ENCODE peak calls at places on chromosomes 4 and X, in seven cellular contexts. E is H9, J is IMR-90, N is neuronal stem cell, G is mesenchymal stem cell, X is H1, I is trophoblast cell. H is an unnamed sample.

GRCh38 chr4:41787931-41788330 is 39.4 kb upstream of the PHOX2B start:
- DNase-seq in E (no peak), J (no peak), N (no peak), G (no peak), X (no peak), I (no peak), H (no peak)

GRCh38 chr4:48162162-48162561 is 28.1 kb upstream of the TXK start:
- DNase-seq in E (no peak), J (peak), N (no peak), G (no peak), X (no peak), I (no peak), H (no peak)

GRCh38 chr4:13892739-13893105 is 265.2 kb upstream of the BOD1L1 start:
- DNase-seq in E (no peak), J (peak), N (no peak), G (peak), X (no peak), I (no peak), H (peak)

GRCh38 chr4:7698586-7698985 is 241.1 kb downstream of the AFAP1 start:
- DNase-seq in E (peak), J (peak), N (no peak), G (peak), X (no peak), I (no peak), H (peak)

GRCh38 chr4:2411786-2412510 is 6.5 kb downstream of the ZFYVE28 start:
- DNase-seq in E (no peak), J (no peak), N (no peak), G (no peak), X (no peak), I (no peak), H (no peak)

GRCh38 chrX:15233416-15234015 is 36.4 kb downstream of the ASB9 start:
- DNase-seq in E (no peak), J (no peak), N (no peak), G (peak), X (no peak), I (no peak), H (no peak)

GRCh38 chr4:87087015-87087920 is 133.2 kb downstream of the KLHL8 start:
- DNase-seq in E (no peak), J (peak), N (no peak), G (peak), X (no peak), I (peak), H (no peak)

GRCh38 chrX:56726609-56727008 is 2.4 kb upstream of the NBDY start:
- DNase-seq in E (no peak), J (peak), N (no peak), G (peak), X (no peak), I (no peak), H (peak)

GRCh38 chr4:6573986-6574746 is 823 bp upstream of the MAN2B2 start:
- DNase-seq in E (no peak), J (no peak), N (no peak), G (no peak), X (no peak), I (no peak), H (peak)

GRCh38 chr4:145230726-145231125 is 50.3 kb upstream of the OTUD4 start:
- DNase-seq in E (no peak), J (peak), N (no peak), G (no peak), X (no peak), I (peak), H (no peak)

GRCh38 chr4:40617903-40618302 is 11.8 kb downstream of the RBM47 start:
- DNase-seq in E (no peak), J (no peak), N (no peak), G (no peak), X (no peak), I (no peak), H (no peak)

GRCh38 chr4:1209821-1210220 is 37.4 kb upstream of the SPON2 start:
- DNase-seq in E (no peak), J (peak), N (peak), G (peak), X (no peak), I (peak), H (no peak)

GRCh38 chrX:74080165-74080564 is 223.8 kb upstream of the ZCCHC13 start:
- DNase-seq in E (no peak), J (peak), N (no peak), G (no peak), X (no peak), I (no peak), H (no peak)

GRCh38 chr4:165621983-165622382 is 243.2 kb downstream of the CPE start:
- DNase-seq in E (no peak), J (no peak), N (no peak), G (no peak), X (no peak), I (no peak), H (peak)

GRCh38 chr4:26178874-26179273 is 141.9 kb upstream of the RBPJ start:
- DNase-seq in E (no peak), J (no peak), N (no peak), G (no peak), X (no peak), I (no peak), H (no peak)

GRCh38 chr4:98260047-98260578 is 1.1 kb upstream of the RAP1GDS1 start:
- DNase-seq in E (peak), J (peak), N (no peak), G (no peak), X (no peak), I (no peak), H (peak)

GRCh38 chrX:119573840-119574393 is 446 bp upstream of the UBE2A start:
- DNase-seq in E (peak), J (peak), N (no peak), G (peak), X (no peak), I (no peak), H (peak)

GRCh38 chr4:20662851-20663250 is 37.4 kb upstream of the PACRGL start:
- DNase-seq in E (no peak), J (peak), N (no peak), G (no peak), X (no peak), I (no peak), H (no peak)

GRCh38 chr4:180333156-180333555 is 1910.0 kb upstream of the TENM3 start:
- DNase-seq in E (no peak), J (peak), N (no peak), G (no peak), X (no peak), I (no peak), H (no peak)

GRCh38 chrX:44432641-44433040 is 89.2 kb upstream of the EFHC2 start:
- DNase-seq in E (no peak), J (peak), N (peak), G (peak), X (no peak), I (no peak), H (peak)

GRCh38 chr4:3871181-3871852 is 105.1 kb downstream of the ADRA2C start:
- DNase-seq in E (peak), J (no peak), N (peak), G (no peak), X (peak), I (no peak), H (peak)

GRCh38 chr4:56803473-56803872 is 18.0 kb downstream of the SPINK2 start:
- DNase-seq in E (no peak), J (no peak), N (no peak), G (peak), X (no peak), I (no peak), H (no peak)

GRCh38 chr4:1463088-1463926 is 57.1 kb upstream of the NKX1-1 start:
- DNase-seq in E (no peak), J (peak), N (no peak), G (peak), X (no peak), I (no peak), H (no peak)

GRCh38 chrX:75522565-75523411 is at the start of gene ZDHHC15:
- DNase-seq in E (peak), J (no peak), N (peak), G (no peak), X (peak), I (no peak), H (peak)

GRCh38 chr4:1232661-1233621 is 16.0 kb downstream of the CTBP1 start:
- DNase-seq in E (no peak), J (peak), N (peak), G (peak), X (no peak), I (peak), H (peak)

GRCh38 chr4:165478260-165478659 is 99.5 kb downstream of the CPE start:
- DNase-seq in E (no peak), J (no peak), N (no peak), G (no peak), X (no peak), I (no peak), H (no peak)

GRCh38 chrX:49242545-49243066 is 7.3 kb downstream of the CCDC22 start:
- DNase-seq in E (no peak), J (no peak), N (no peak), G (no peak), X (no peak), I (no peak), H (no peak)

GRCh38 chr4:56861365-56861764 is 39.9 kb upstream of the SPINK2 start:
- DNase-seq in E (peak), J (peak), N (no peak), G (peak), X (no peak), I (no peak), H (peak)

GRCh38 chrX:65516756-65517155 is 17.8 kb downstream of the LAS1L start:
- DNase-seq in E (no peak), J (no peak), N (no peak), G (no peak), X (no peak), I (no peak), H (no peak)

GRCh38 chr4:16067515-16067914 is 16.3 kb downstream of the PROM1 start:
- DNase-seq in E (no peak), J (no peak), N (no peak), G (no peak), X (no peak), I (no peak), H (no peak)

GRCh38 chr4:40325406-40326019 is 9.6 kb upstream of the CHRNA9 start:
- DNase-seq in E (no peak), J (peak), N (peak), G (peak), X (no peak), I (peak), H (peak)

GRCh38 chr4:105166066-105166465 is 19.4 kb downstream of the TET2 start:
- DNase-seq in E (no peak), J (no peak), N (no peak), G (no peak), X (no peak), I (no peak), H (no peak)

DNA sequence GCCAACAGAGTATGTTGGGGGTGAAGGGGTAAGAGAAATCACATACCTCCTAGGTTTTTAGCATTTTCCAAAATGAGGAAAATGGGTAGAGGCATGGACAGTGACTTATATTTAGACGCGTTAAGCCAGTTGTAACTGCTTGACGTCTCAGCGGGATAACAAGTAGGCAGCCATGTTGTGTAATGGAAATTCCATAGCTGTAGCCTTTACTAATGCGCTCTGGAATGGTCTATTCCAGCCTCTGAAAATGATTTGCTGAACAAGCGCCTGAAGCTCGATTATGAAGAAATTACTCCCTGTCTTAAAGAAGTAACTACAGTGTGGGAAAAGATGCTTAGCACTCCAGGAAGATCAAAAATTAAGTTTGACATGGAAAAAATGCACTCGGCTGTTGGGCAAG is 135.5 kb downstream of the PTTG2 start:
- DNase-seq in E (no peak), J (no peak), N (no peak), G (no peak), X (no peak), I (peak), H (no peak)
- H3K4ac ChIP-seq in E (no peak), J (no peak), N (no peak), G (no peak), X (no peak), I (no peak), H (no peak)

GRCh38 chrX:20511792-20512191 is 245.1 kb upstream of the RPS6KA3 start:
- DNase-seq in E (no peak), J (no peak), N (no peak), G (no peak), X (no peak), I (no peak), H (no peak)

GRCh38 chrX:20513185-20513584 is 246.5 kb upstream of the RPS6KA3 start:
- DNase-seq in E (no peak), J (no peak), N (no peak), G (peak), X (no peak), I (no peak), H (no peak)

GRCh38 chrX:20517565-20517964 is 250.9 kb upstream of the RPS6KA3 start:
- DNase-seq in E (no peak), J (peak), N (no peak), G (no peak), X (no peak), I (no peak), H (no peak)

GRCh38 chrX:20515841-20516461 is 249.2 kb upstream of the RPS6KA3 start:
- DNase-seq in E (no peak), J (peak), N (no peak), G (peak), X (no peak), I (no peak), H (peak)

DNA sequence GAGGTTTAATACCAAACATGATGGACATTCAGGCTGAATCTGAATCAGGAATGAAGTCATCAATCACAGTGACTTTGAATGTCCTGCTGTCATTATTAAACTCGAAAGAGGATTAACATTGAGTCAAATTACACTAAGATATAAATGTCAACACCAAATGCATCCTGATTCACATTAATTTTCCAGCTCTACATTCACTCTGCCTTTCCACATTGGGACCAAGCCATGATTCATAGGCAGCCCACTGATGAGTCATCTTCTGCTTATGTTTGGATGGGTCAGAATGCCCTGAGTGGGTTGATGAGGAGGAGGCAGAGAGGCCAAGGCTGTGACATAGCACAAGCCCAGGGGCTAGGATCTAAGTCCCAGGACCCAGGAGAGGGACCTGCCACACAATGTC is 247.6 kb upstream of the RPS6KA3 start:
- DNase-seq in E (no peak), J (peak), N (no peak), G (peak), X (no peak), I (peak), H (no peak)
- H3K4ac ChIP-seq in E (no peak), J (peak), N (no peak), G (peak), X (no peak), I (no peak), H (no peak)

GRCh38 chrX:106903856-106904528 is 851 bp upstream of the RIPPLY1 start:
- DNase-seq in E (no peak), J (no peak), N (no peak), G (no peak), X (no peak), I (no peak), H (no peak)

GRCh38 chrX:106903291-106903820 is at the start of gene RIPPLY1:
- DNase-seq in E (no peak), J (no peak), N (no peak), G (no peak), X (no peak), I (no peak), H (peak)

GRCh38 chrX:106902684-106903083 is 457 bp downstream of the RIPPLY1 start:
- DNase-seq in E (no peak), J (no peak), N (no peak), G (no peak), X (no peak), I (no peak), H (no peak)

GRCh38 chrX:106905064-106905708 is 2.0 kb upstream of the RIPPLY1 start:
- DNase-seq in E (no peak), J (no peak), N (no peak), G (no peak), X (no peak), I (no peak), H (no peak)

DNA sequence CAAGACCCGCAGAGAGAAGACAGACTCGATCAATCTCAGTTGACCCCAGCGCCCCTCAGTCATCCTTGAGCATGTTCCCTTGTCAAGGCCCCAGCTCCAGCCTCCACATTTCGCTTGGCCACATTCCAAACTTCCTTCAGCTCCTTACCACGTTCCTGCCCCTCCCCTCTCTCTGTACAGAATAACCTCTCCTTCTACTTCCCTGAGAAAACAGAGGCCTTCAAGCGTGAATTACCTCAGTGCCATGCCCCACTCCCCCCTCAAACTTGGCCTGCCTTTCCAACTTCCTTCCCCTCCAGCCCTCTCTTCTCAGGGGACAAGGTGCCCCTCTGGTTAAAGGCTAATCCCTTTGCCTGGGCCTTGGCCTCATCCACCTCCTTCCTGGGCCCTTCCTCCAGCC is 3.2 kb upstream of the RIPPLY1 start:
- DNase-seq in E (no peak), J (no peak), N (no peak), G (no peak), X (no peak), I (no peak), H (no peak)
- H3K4ac ChIP-seq in E (no peak), J (no peak), N (no peak), G (no peak), X (no peak), I (no peak), H (no peak)

DNA sequence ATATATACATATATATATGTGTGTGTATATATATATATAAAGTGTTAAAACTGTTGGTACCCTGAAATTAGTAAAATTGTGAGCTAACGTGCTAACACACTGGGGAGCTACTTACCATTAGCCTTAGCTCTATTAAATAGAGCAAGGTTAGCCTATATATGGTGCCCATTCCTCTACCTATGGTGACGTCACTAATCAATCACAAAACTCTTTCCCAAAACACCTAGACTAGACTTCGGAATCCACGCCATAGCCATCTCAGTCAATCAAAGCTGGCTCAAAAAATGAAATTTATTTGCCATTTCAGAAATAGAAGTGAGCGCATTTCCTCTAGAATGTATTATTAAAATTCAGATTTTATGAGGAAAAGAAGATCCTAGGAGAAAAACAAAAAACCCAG is 229.0 kb upstream of the TENM3 start:
- DNase-seq in E (no peak), J (no peak), N (no peak), G (no peak), X (no peak), I (no peak), H (no peak)
- H3K4ac ChIP-seq in E (no peak), J (no peak), N (no peak), G (no peak), X (no peak), I (no peak), H (no peak)

GRCh38 chr4:151573945-151574344 is 165.0 kb downstream of the FHIP1A start:
- DNase-seq in E (no peak), J (no peak), N (no peak), G (peak), X (no peak), I (no peak), H (peak)
- H3K4ac ChIP-seq in E (no peak), J (no peak), N (no peak), G (no peak), X (no peak), I (no peak), H (no peak)

H was measured in mesendoderm.